ENCODE peak calls at places on chromosomes 16 and 17, in six cellular contexts. U is colonic mucosa, N is uterus, H is mesendoderm, A is cardiac muscle cell, M is upper lobe of right lung. G is an unnamed sample. For H3K4me1, the result is how much of the 10 kb centered on the place peaks cover.

GRCh38 chr16:23107117-23107516 is 42.1 kb downstream of the USP31 start:
- DNase-seq in U (no peak), N (no peak), H (no peak), A (no peak), M (no peak), G (no peak)

GRCh38 chr16:57165923-57166322 is 19.9 kb downstream of the PSME3IP1 start:
- DNase-seq in U (no peak), N (no peak), H (no peak), A (peak), M (no peak), G (no peak)

GRCh38 chr17:76458580-76459490 is 5.9 kb upstream of the UBE2O start:
- DNase-seq in U (peak), N (no peak), H (peak), A (peak), M (peak), G (peak)

GRCh38 chr17:29844339-29845048 is 85.5 kb downstream of the SSH2 start:
- DNase-seq in U (no peak), N (no peak), H (peak), A (peak), M (no peak), G (peak)

GRCh38 chr17:57107498-57108101 is 22.6 kb downstream of the AKAP1 start:
- DNase-seq in U (peak), N (no peak), H (no peak), A (no peak), M (peak), G (no peak)

GRCh38 chr16:48687421-48688038 is 77.5 kb upstream of the N4BP1 start:
- DNase-seq in U (peak), N (peak), H (peak), A (peak), M (no peak), G (peak)

GRCh38 chr17:51120357-51120738 is 320 bp downstream of the SPAG9 start:
- DNase-seq in U (peak), N (no peak), H (peak), A (no peak), M (no peak), G (no peak)

GRCh38 chr16:2910441-2910840 is 1.3 kb upstream of the FLYWCH1 start:
- DNase-seq in U (no peak), N (no peak), H (no peak), A (no peak), M (no peak), G (no peak)

GRCh38 chr16:88503374-88503770 is 50.3 kb downstream of the ZFPM1 start:
- DNase-seq in U (no peak), N (no peak), H (no peak), A (peak), M (no peak), G (peak)

GRCh38 chr17:81933178-81933699 is 3.9 kb downstream of the PYCR1 start:
- DNase-seq in U (no peak), N (no peak), H (no peak), A (no peak), M (peak), G (no peak)

GRCh38 chr17:1713878-1714487 is 3.8 kb upstream of the TLCD2 start:
- DNase-seq in U (peak), N (peak), H (peak), A (peak), M (peak), G (peak)

GRCh38 chr16:69037373-69038160 is 67.9 kb upstream of the HAS3 start:
- DNase-seq in U (no peak), N (no peak), H (no peak), A (no peak), M (no peak), G (no peak)

GRCh38 chr16:85428899-85429775 is 184.0 kb upstream of the GSE1 start:
- DNase-seq in U (peak), N (no peak), H (no peak), A (no peak), M (peak), G (peak)

GRCh38 chr16:17510532-17510931 is 39.8 kb upstream of the XYLT1 start:
- DNase-seq in U (no peak), N (no peak), H (no peak), A (no peak), M (no peak), G (no peak)
- H3K4me1 ChIP-seq in U (under half), N (under half), H (under half), A (under half), M (under half), G (under half)

GRCh38 chr16:10812352-10813122 is 6.1 kb downstream of the TVP23A start:
- DNase-seq in U (no peak), N (no peak), H (no peak), A (no peak), M (no peak), G (no peak)
- H3K4me3 ChIP-seq in U (no peak), N (no peak), H (no peak), A (no peak), M (no peak), G (no peak)

GRCh38 chr16:72427001-72427785 is 255.2 kb upstream of the PMFBP1 start:
- DNase-seq in U (no peak), N (no peak), H (no peak), A (no peak), M (no peak), G (no peak)
- H3K27ac ChIP-seq in U (no peak), N (no peak), H (no peak), A (no peak), M (no peak), G (no peak)

DNA sequence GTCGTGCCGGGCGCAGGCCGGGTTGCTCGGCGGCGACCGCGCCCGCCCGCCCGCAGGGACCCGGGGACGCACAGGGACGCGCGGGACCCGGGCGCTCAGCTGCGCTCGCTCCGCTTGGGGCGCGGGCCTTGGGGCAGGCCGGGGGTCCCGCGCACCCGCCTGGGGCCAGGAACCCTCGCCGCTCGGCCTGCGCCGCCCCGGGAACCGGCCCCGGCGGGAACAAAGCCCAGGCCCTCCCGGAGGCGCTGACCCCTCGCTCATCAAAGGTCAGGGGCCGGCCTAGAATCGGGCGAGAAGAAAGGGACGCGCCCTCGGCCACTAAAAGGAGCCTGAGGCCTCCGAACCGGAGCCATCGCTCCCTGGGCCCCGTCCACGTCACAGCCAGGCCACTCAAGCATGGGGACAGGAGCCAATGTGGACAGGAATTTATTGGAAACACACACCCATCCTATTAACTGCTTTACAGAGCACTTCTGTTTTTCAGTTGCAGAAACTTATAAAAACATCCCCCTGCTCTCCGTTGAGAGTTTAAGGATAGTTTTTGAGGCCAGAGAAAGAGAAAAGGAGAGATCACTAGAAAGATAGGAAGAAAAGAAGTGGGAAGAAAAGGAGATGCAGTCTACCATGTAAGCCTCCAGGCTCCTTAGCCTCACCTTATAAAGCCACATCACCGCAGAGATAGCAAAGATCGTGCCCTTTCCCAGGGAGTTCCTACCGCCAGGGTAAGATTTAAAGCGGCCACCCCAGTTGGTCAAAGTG is 543 bp upstream of the ZFHX3 start:
- DNase-seq in U (no peak), N (peak), H (peak), A (peak), M (peak), G (no peak)
- H3K4me1 ChIP-seq in U (under half), N (under half), H (under half), A (half or more), M (under half), G (under half)

GRCh38 chr17:74335529-74336062 is 9.6 kb downstream of the KIF19 start:
- DNase-seq in U (no peak), N (no peak), H (no peak), A (no peak), M (no peak), G (no peak)
- H3K4me3 ChIP-seq in U (no peak), N (no peak), H (no peak), A (no peak), M (no peak), G (no peak)

G was measured in SJCRH30.